ENCODE peak calls at places on chromosomes 11 and 22, in four cellular contexts. P is SK-N-SH, O is HepG2, J is GM12878. C is an unnamed sample.

GRCh38 chr11:134515081-134515960 is 103.3 kb upstream of the B3GAT1 start:
- DNase-seq in J (no peak), O (no peak), P (no peak), C (no peak)

GRCh38 chr11:134347441-134347840 is 15.7 kb downstream of the GLB1L2 start:
- DNase-seq in J (no peak), P (no peak), O (no peak), C (no peak)

GRCh38 chr22:45224988-45225731 is 15.5 kb downstream of the KIAA0930 start:
- DNase-seq in O (no peak), J (no peak), P (no peak), C (no peak)

GRCh38 chr22:38419864-38420172 is 35.2 kb downstream of the KCNJ4 start:
- DNase-seq in P (no peak), O (no peak), J (no peak), C (no peak)

GRCh38 chr11:2734181-2735052 is 34.6 kb upstream of the KCNQ1OT1 start:
- DNase-seq in P (no peak), J (no peak), O (no peak), C (no peak)

GRCh38 chr22:17647996-17648395 is 9.4 kb downstream of the BCL2L13 start:
- DNase-seq in P (no peak), J (no peak), O (no peak), C (no peak)

GRCh38 chr11:73259406-73260126 is 12.6 kb upstream of the P2RY6 start:
- DNase-seq in O (no peak), P (no peak), J (no peak), C (no peak)

GRCh38 chr11:116578971-116579687 is 193.7 kb downstream of the BUD13 start:
- DNase-seq in J (no peak), P (peak; percentile 73), O (peak; percentile 23), C (no peak)

GRCh38 chr11:44246726-44247125 is 63.2 kb downstream of the ALX4 start:
- DNase-seq in O (no peak), J (no peak), P (no peak), C (no peak)

GRCh38 chr11:2290351-2290841 is 11.3 kb downstream of the C11orf21 start:
- DNase-seq in P (no peak), O (no peak), J (no peak), C (no peak)

GRCh38 chr11:57340228-57340627 is 2.1 kb downstream of the P2RX3 start:
- DNase-seq in J (no peak), O (no peak), P (peak; percentile 59), C (no peak)

GRCh38 chr11:32466279-32466915 is 31.1 kb upstream of the WT1 start:
- DNase-seq in P (no peak), O (no peak), J (no peak), C (no peak)

GRCh38 chr11:2975594-2975993 is 16.5 kb downstream of the NAP1L4 start:
- DNase-seq in J (no peak), P (peak; percentile 44), O (peak; percentile 50), C (peak; percentile 67)

GRCh38 chr11:18527512-18527911 is 770 bp upstream of the TSG101 start:
- DNase-seq in P (peak; percentile 10), J (no peak), O (no peak), C (peak; percentile 44)

GRCh38 chr11:87926250-87926970 is 248.8 kb downstream of the RAB38 start:
- DNase-seq in J (no peak), O (no peak), P (no peak), C (peak; percentile 29)

DNA sequence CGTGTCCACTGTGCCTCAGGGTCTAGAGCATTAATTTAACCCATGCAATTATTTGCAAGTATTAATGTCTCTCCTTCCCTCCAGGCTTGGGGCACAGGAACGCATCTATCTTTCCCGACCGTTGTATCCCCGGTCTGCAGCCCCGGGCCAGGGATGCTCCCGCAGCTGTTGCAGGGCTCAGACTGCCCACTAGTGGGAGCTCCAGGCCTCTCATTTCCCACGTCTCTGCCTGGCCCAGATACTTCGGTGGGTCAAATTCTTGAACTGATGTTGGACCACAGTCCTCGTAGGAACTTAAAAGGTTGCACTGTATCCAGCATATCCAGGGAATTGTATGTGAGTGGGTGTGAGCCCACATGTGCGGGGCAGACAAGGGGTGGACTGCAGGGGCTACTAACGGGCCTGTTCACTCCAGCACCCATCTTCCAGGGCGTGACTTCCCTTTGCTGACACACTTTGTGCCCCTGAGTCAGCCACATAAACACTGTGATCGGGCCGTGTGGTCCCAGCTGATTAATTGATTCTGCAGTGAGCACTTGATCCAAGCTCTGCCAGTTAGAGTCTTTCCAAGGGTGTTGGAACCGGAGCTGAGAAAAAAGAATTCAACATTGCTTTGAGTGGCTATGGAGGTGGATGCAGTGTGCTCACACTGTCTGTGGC is 451.3 kb downstream of the TBC1D22A start:
- DNase-seq in J (no peak), P (peak; percentile 67), O (peak; percentile 14), C (peak; percentile 28)
- H3K9me3 ChIP-seq in J (no peaks in the 10 kb centered on the region), P (no peaks in the 10 kb centered on the region), O (no peaks in the 10 kb centered on the region), C (no peaks in the 10 kb centered on the region)

GRCh38 chr11:26599421-26599820 is 27.4 kb upstream of the MUC15 start:
- DNase-seq in O (no peak), J (no peak), P (no peak), C (no peak)
- TF ChIP-seq PBX3 in O (no peak), J (no peak), P (no peak), C (no peak)

GRCh38 chr22:32030508-32031247 is 12.4 kb upstream of the SLC5A1 start:
- DNase-seq in O (no peak), J (no peak), P (no peak), C (no peak)

GRCh38 chr22:32037236-32037635 is 5.8 kb upstream of the SLC5A1 start:
- DNase-seq in P (no peak), J (no peak), O (no peak), C (no peak)

GRCh38 chr22:32034275-32034674 is 8.8 kb upstream of the SLC5A1 start:
- DNase-seq in J (no peak), O (no peak), P (no peak), C (no peak)

GRCh38 chr22:32031466-32031865 is 11.6 kb upstream of the SLC5A1 start:
- DNase-seq in P (no peak), J (no peak), O (no peak), C (no peak)
- H3K9me3 ChIP-seq in P (no peaks in the 10 kb centered on the region), J (no peaks in the 10 kb centered on the region), O (no peaks in the 10 kb centered on the region), C (no peaks in the 10 kb centered on the region)

GRCh38 chr11:125264091-125265022 is 99.8 kb downstream of the PKNOX2 start:
- DNase-seq in J (no peak), O (no peak), P (no peak), C (no peak)

GRCh38 chr11:125262825-125263218 is 98.3 kb downstream of the PKNOX2 start:
- DNase-seq in P (no peak), J (no peak), O (no peak), C (no peak)

GRCh38 chr11:125261471-125262087 is 97.0 kb downstream of the PKNOX2 start:
- DNase-seq in P (no peak), J (no peak), O (no peak), C (no peak)

GRCh38 chr11:125262194-125262824 is 97.8 kb downstream of the PKNOX2 start:
- DNase-seq in P (no peak), J (no peak), O (peak; percentile 28), C (no peak)

DNA sequence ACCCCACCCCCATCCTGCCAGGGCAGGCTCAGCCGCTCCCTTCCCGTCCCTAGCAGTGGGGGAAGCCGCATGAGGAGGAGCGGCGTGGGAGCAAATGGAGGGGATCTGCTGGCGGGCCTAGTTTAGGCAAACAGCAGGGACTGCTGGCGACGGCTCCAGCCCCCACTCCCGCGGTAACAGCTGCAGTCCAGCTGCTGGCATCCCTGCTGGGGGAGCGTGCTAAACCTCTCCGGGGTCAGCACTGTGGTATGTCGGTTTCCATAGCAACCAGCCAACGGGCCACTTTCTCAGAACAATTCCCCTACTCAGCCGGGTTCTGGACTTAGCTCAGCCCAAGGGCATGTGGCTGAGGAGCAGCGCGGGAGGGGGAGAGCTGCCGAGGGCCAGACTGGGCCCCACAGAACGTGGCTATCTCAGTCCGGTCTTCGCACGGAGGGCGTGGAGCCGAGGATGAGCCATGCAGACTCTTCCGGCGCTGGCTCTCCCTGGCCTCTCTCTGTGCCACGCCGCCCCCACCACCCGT is 98.8 kb downstream of the PKNOX2 start:
- DNase-seq in P (peak; percentile 83), O (peak; percentile 69), J (no peak), C (no peak)
- TF ChIP-seq PBX3 in P (no peak), O (no peak), J (no peak), C (no peak)

GRCh38 chr22:48396091-48396784 is 1431.4 kb downstream of the BRD1 start:
- DNase-seq in O (no peak), J (no peak), P (no peak), C (no peak)
- H3K9me3 ChIP-seq in O (no peaks in the 10 kb centered on the region), J (no peaks in the 10 kb centered on the region), P (no peaks in the 10 kb centered on the region), C (no peaks in the 10 kb centered on the region)

GRCh38 chr11:11968511-11969280 is 39.7 kb downstream of the DKK3 start:
- DNase-seq in P (peak; percentile 89), O (no peak), J (no peak), C (no peak)
- TF ChIP-seq PBX3 in P (no peak), O (no peak), J (no peak), C (no peak)